ENCODE peak calls at places on chromosomes 6 and 20, in ten cellular contexts. C is CD8-positive, alpha-beta T cell; O is neural crest cell; L is foreskin melanocyte; M is GDM1; D is activated naive CD4-positive, alpha-beta T cell; T is stimulated activated effector memory CD8-positive, alpha-beta T cell treated with anti-CD3 and anti-CD28 coated beads, Interleukin-12 subunit alpha, Interleukin-12 subunit beta, amount 100 ng/mL, for 72 hours; I is stimulated activated CD4-positive, alpha-beta T cell treated with anti-CD3 and anti-CD28 coated beads, Interleukin-2, amount 100 ng/mL, for 48 hours; R is left lobe of liver; E is fibroblast of the aortic adventitia. H is an unnamed sample.

GRCh38 chr20:1299522-1299921 is 29.4 kb downstream of the SDCBP2 start:
- DNase-seq in C (no peak), O (no peak), L (no peak), M (no peak), D (no peak), T (no peak), I (peak; percentile 36), R (no peak), E (no peak), H (no peak)

GRCh38 chr6:51972659-51973058 is 114.8 kb downstream of the PKHD1 start:
- DNase-seq in C (no peak), O (no peak), L (no peak), M (no peak), D (no peak), T (no peak), I (no peak), R (no peak), E (no peak), H (no peak)

GRCh38 chr6:51479296-51479695 is 608.1 kb downstream of the PKHD1 start:
- DNase-seq in C (no peak), O (no peak), L (no peak), M (no peak), D (no peak), T (no peak), I (no peak), R (no peak), E (no peak), H (no peak)

GRCh38 chr6:91167846-91168245 is 581.0 kb upstream of the MAP3K7 start:
- DNase-seq in C (no peak), O (no peak), L (peak; percentile 16), M (no peak), D (no peak), T (no peak), I (no peak), R (no peak), E (no peak), H (no peak)

GRCh38 chr20:61186771-61187170 is 65.3 kb upstream of the CDH4 start:
- DNase-seq in C (no peak), O (no peak), L (no peak), M (no peak), D (no peak), T (no peak), I (no peak), R (no peak), E (peak; percentile 16), H (no peak)

GRCh38 chr6:73774311-73774766 is 78.3 kb downstream of the CD109 start:
- DNase-seq in C (no peak), O (no peak), L (peak; percentile 81), M (no peak), D (no peak), T (no peak), I (no peak), R (peak; percentile 79), E (peak; percentile 87), H (no peak)

GRCh38 chr6:44478158-44478557 is 90.7 kb downstream of the CDC5L start:
- DNase-seq in C (no peak), O (no peak), L (no peak), M (peak; percentile 24), D (no peak), T (no peak), I (no peak), R (no peak), E (no peak), H (no peak)

GRCh38 chr20:21202284-21202683 is 76.4 kb downstream of the KIZ start:
- DNase-seq in C (no peak), O (no peak), L (peak; percentile 15), M (no peak), D (no peak), T (no peak), I (no peak), R (no peak), E (peak; percentile 16), H (no peak)

GRCh38 chr20:35985789-35986188 is 17.4 kb downstream of the CNBD2 start:
- DNase-seq in C (no peak), O (no peak), L (no peak), M (no peak), D (no peak), T (no peak), I (no peak), R (no peak), E (no peak), H (peak; percentile 30)

GRCh38 chr6:170268216-170269129 is 22.4 kb downstream of the DLL1 start:
- DNase-seq in C (no peak), O (no peak), L (no peak), M (no peak), D (no peak), T (no peak), I (no peak), R (no peak), E (no peak), H (no peak)

GRCh38 chr6:56808871-56809359 is 146.0 kb upstream of the BEND6 start:
- DNase-seq in C (no peak), O (no peak), L (no peak), M (no peak), D (no peak), T (no peak), I (no peak), R (no peak), E (peak; percentile 42), H (no peak)

GRCh38 chr20:3751664-3752385 is 15.7 kb downstream of the ADISSP start:
- DNase-seq in C (no peak), O (no peak), L (peak; percentile 90), M (no peak), D (no peak), T (peak; percentile 21), I (peak; percentile 44), R (peak; percentile 72), E (no peak), H (no peak)

GRCh38 chr6:169965657-169966311 is 214.4 kb downstream of the ERMARD start:
- DNase-seq in C (no peak), O (no peak), L (no peak), M (no peak), D (no peak), T (no peak), I (no peak), R (peak; percentile 28), E (no peak), H (no peak)

GRCh38 chr6:31680841-31681671 is at the start of gene LY6G5C:
- DNase-seq in C (peak; percentile 54), O (peak; percentile 73), L (peak; percentile 68), M (no peak), D (peak; percentile 8), T (no peak), I (peak; percentile 64), R (peak; percentile 80), E (peak; percentile 92), H (peak; percentile 74)

GRCh38 chr6:140744648-140745320 is 1370.3 kb upstream of the CITED2 start:
- DNase-seq in C (no peak), O (no peak), L (peak; percentile 32), M (no peak), D (no peak), T (no peak), I (no peak), R (no peak), E (peak; percentile 88), H (no peak)

GRCh38 chr6:43698584-43699349 is 11.2 kb upstream of the MRPS18A start:
- DNase-seq in C (no peak), O (no peak), L (no peak), M (no peak), D (no peak), T (no peak), I (no peak), R (no peak), E (peak; percentile 51), H (no peak)

GRCh38 chr6:83509416-83509815 is 2.9 kb upstream of the PRSS35 start:
- DNase-seq in C (no peak), O (no peak), L (no peak), M (no peak), D (no peak), T (no peak), I (no peak), R (no peak), E (peak; percentile 50), H (no peak)

GRCh38 chr6:138923561-138923960 is 64.5 kb downstream of the REPS1 start:
- DNase-seq in C (no peak), O (no peak), L (no peak), M (no peak), D (no peak), T (no peak), I (no peak), R (no peak), E (no peak), H (no peak)

GRCh38 chr20:16411361-16411760 is 161.9 kb downstream of the KIF16B start:
- DNase-seq in C (no peak), O (no peak), L (no peak), M (no peak), D (no peak), T (no peak), I (no peak), R (no peak), E (no peak), H (no peak)

GRCh38 chr6:135871296-135871695 is 19.8 kb downstream of the PDE7B start:
- DNase-seq in C (no peak), O (no peak), L (peak; percentile 92), M (no peak), D (no peak), T (no peak), I (no peak), R (no peak), E (peak; percentile 48), H (no peak)

GRCh38 chr20:62176866-62177265 is 6.0 kb upstream of the MTG2 start:
- DNase-seq in C (no peak), O (no peak), L (no peak), M (no peak), D (no peak), T (no peak), I (no peak), R (no peak), E (no peak), H (no peak)

GRCh38 chr6:161486903-161487531 is 213.2 kb upstream of the AGPAT4 start:
- DNase-seq in C (no peak), O (no peak), L (no peak), M (no peak), D (no peak), T (no peak), I (no peak), R (no peak), E (no peak), H (no peak)

H was measured in NCI-H2081.